ENCODE peak calls at places on chromosomes 13 and 19, in nine cellular contexts. One of them, this sample, is unnamed.

GRCh38 chr13:23707674-23708073 is 137.5 kb downstream of the TNFRSF19 start:
- DNase-seq in GM20000: no peak
- DNase-seq in stimulated activated CD4-positive, alpha-beta T cell treated with anti-CD3 and anti-CD28 coated beads, Interleukin-2, amount 100 ng/mL, for 48 hours: no peak
- DNase-seq in colonic mucosa: no peak
- DNase-seq in OCI-LY7: no peak
- DNase-seq in iris pigment epithelial cell: peak
- DNase-seq in IMR-90: peak
- DNase-seq in upper lobe of right lung: no peak
- DNase-seq in left cardiac atrium: no peak
- DNase-seq in this sample: no peak

GRCh38 chr19:38384209-38385027 is 3.4 kb downstream of the GGN start:
- DNase-seq in GM20000: no peak
- DNase-seq in stimulated activated CD4-positive, alpha-beta T cell treated with anti-CD3 and anti-CD28 coated beads, Interleukin-2, amount 100 ng/mL, for 48 hours: no peak
- DNase-seq in colonic mucosa: no peak
- DNase-seq in OCI-LY7: peak
- DNase-seq in iris pigment epithelial cell: peak
- DNase-seq in IMR-90: no peak
- DNase-seq in upper lobe of right lung: no peak
- DNase-seq in left cardiac atrium: no peak
- DNase-seq in this sample: no peak

GRCh38 chr13:50531917-50532899 is 311.3 kb downstream of the DLEU7 start:
- DNase-seq in GM20000: no peak
- DNase-seq in stimulated activated CD4-positive, alpha-beta T cell treated with anti-CD3 and anti-CD28 coated beads, Interleukin-2, amount 100 ng/mL, for 48 hours: no peak
- DNase-seq in colonic mucosa: no peak
- DNase-seq in OCI-LY7: peak
- DNase-seq in iris pigment epithelial cell: peak
- DNase-seq in IMR-90: peak
- DNase-seq in upper lobe of right lung: no peak
- DNase-seq in left cardiac atrium: no peak
- DNase-seq in this sample: no peak

GRCh38 chr13:36533806-36534205 is 101.5 kb downstream of the CCNA1 start:
- DNase-seq in GM20000: no peak
- DNase-seq in stimulated activated CD4-positive, alpha-beta T cell treated with anti-CD3 and anti-CD28 coated beads, Interleukin-2, amount 100 ng/mL, for 48 hours: no peak
- DNase-seq in colonic mucosa: no peak
- DNase-seq in OCI-LY7: no peak
- DNase-seq in iris pigment epithelial cell: no peak
- DNase-seq in IMR-90: no peak
- DNase-seq in upper lobe of right lung: no peak
- DNase-seq in left cardiac atrium: no peak
- DNase-seq in this sample: no peak

GRCh38 chr19:30069535-30070197 is 127.6 kb downstream of the URI1 start:
- DNase-seq in GM20000: no peak
- DNase-seq in stimulated activated CD4-positive, alpha-beta T cell treated with anti-CD3 and anti-CD28 coated beads, Interleukin-2, amount 100 ng/mL, for 48 hours: no peak
- DNase-seq in colonic mucosa: no peak
- DNase-seq in OCI-LY7: no peak
- DNase-seq in iris pigment epithelial cell: no peak
- DNase-seq in IMR-90: no peak
- DNase-seq in upper lobe of right lung: peak
- DNase-seq in left cardiac atrium: no peak
- DNase-seq in this sample: peak

GRCh38 chr13:112117258-112117954 is 50.5 kb downstream of the SOX1 start:
- DNase-seq in GM20000: no peak
- DNase-seq in stimulated activated CD4-positive, alpha-beta T cell treated with anti-CD3 and anti-CD28 coated beads, Interleukin-2, amount 100 ng/mL, for 48 hours: no peak
- DNase-seq in colonic mucosa: no peak
- DNase-seq in OCI-LY7: no peak
- DNase-seq in iris pigment epithelial cell: no peak
- DNase-seq in IMR-90: no peak
- DNase-seq in upper lobe of right lung: no peak
- DNase-seq in left cardiac atrium: no peak
- DNase-seq in this sample: peak

GRCh38 chr13:99528547-99528946 is 27.3 kb downstream of the TM9SF2 start:
- DNase-seq in GM20000: peak
- DNase-seq in stimulated activated CD4-positive, alpha-beta T cell treated with anti-CD3 and anti-CD28 coated beads, Interleukin-2, amount 100 ng/mL, for 48 hours: no peak
- DNase-seq in colonic mucosa: no peak
- DNase-seq in OCI-LY7: peak
- DNase-seq in iris pigment epithelial cell: no peak
- DNase-seq in IMR-90: no peak
- DNase-seq in upper lobe of right lung: no peak
- DNase-seq in left cardiac atrium: no peak
- DNase-seq in this sample: no peak

GRCh38 chr19:17095141-17095919 is 19.8 kb downstream of the MYO9B start:
- DNase-seq in GM20000: no peak
- DNase-seq in stimulated activated CD4-positive, alpha-beta T cell treated with anti-CD3 and anti-CD28 coated beads, Interleukin-2, amount 100 ng/mL, for 48 hours: no peak
- DNase-seq in colonic mucosa: peak
- DNase-seq in OCI-LY7: no peak
- DNase-seq in iris pigment epithelial cell: peak
- DNase-seq in IMR-90: peak
- DNase-seq in upper lobe of right lung: no peak
- DNase-seq in left cardiac atrium: peak
- DNase-seq in this sample: no peak

GRCh38 chr13:49499889-49500660 is 4.3 kb downstream of the PHF11 start:
- DNase-seq in GM20000: peak
- DNase-seq in stimulated activated CD4-positive, alpha-beta T cell treated with anti-CD3 and anti-CD28 coated beads, Interleukin-2, amount 100 ng/mL, for 48 hours: no peak
- DNase-seq in colonic mucosa: no peak
- DNase-seq in OCI-LY7: no peak
- DNase-seq in iris pigment epithelial cell: peak
- DNase-seq in IMR-90: peak
- DNase-seq in upper lobe of right lung: no peak
- DNase-seq in left cardiac atrium: no peak
- DNase-seq in this sample: no peak

GRCh38 chr19:7288977-7289376 is 5.2 kb downstream of the INSR start:
- DNase-seq in GM20000: no peak
- DNase-seq in stimulated activated CD4-positive, alpha-beta T cell treated with anti-CD3 and anti-CD28 coated beads, Interleukin-2, amount 100 ng/mL, for 48 hours: no peak
- DNase-seq in colonic mucosa: no peak
- DNase-seq in OCI-LY7: no peak
- DNase-seq in iris pigment epithelial cell: no peak
- DNase-seq in IMR-90: no peak
- DNase-seq in upper lobe of right lung: no peak
- DNase-seq in left cardiac atrium: no peak
- DNase-seq in this sample: no peak

GRCh38 chr13:30346159-30346788 is 38.9 kb upstream of the KATNAL1 start:
- DNase-seq in GM20000: peak
- DNase-seq in stimulated activated CD4-positive, alpha-beta T cell treated with anti-CD3 and anti-CD28 coated beads, Interleukin-2, amount 100 ng/mL, for 48 hours: peak
- DNase-seq in colonic mucosa: peak
- DNase-seq in OCI-LY7: no peak
- DNase-seq in iris pigment epithelial cell: no peak
- DNase-seq in IMR-90: no peak
- DNase-seq in upper lobe of right lung: no peak
- DNase-seq in left cardiac atrium: no peak
- DNase-seq in this sample: no peak

GRCh38 chr19:12856684-12857083 is 18.4 kb downstream of the MAST1 start:
- DNase-seq in GM20000: no peak
- DNase-seq in stimulated activated CD4-positive, alpha-beta T cell treated with anti-CD3 and anti-CD28 coated beads, Interleukin-2, amount 100 ng/mL, for 48 hours: no peak
- DNase-seq in colonic mucosa: no peak
- DNase-seq in OCI-LY7: no peak
- DNase-seq in iris pigment epithelial cell: no peak
- DNase-seq in IMR-90: no peak
- DNase-seq in upper lobe of right lung: no peak
- DNase-seq in left cardiac atrium: no peak
- DNase-seq in this sample: no peak

GRCh38 chr19:29105629-29106352 is 107.2 kb downstream of the UQCRFS1 start:
- DNase-seq in GM20000: no peak
- DNase-seq in stimulated activated CD4-positive, alpha-beta T cell treated with anti-CD3 and anti-CD28 coated beads, Interleukin-2, amount 100 ng/mL, for 48 hours: no peak
- DNase-seq in colonic mucosa: no peak
- DNase-seq in OCI-LY7: no peak
- DNase-seq in iris pigment epithelial cell: no peak
- DNase-seq in IMR-90: no peak
- DNase-seq in upper lobe of right lung: no peak
- DNase-seq in left cardiac atrium: no peak
- DNase-seq in this sample: peak

GRCh38 chr13:104315606-104316005 is 1249.4 kb upstream of the SLC10A2 start:
- DNase-seq in GM20000: no peak
- DNase-seq in stimulated activated CD4-positive, alpha-beta T cell treated with anti-CD3 and anti-CD28 coated beads, Interleukin-2, amount 100 ng/mL, for 48 hours: no peak
- DNase-seq in colonic mucosa: no peak
- DNase-seq in OCI-LY7: no peak
- DNase-seq in iris pigment epithelial cell: peak
- DNase-seq in IMR-90: peak
- DNase-seq in upper lobe of right lung: no peak
- DNase-seq in left cardiac atrium: no peak
- DNase-seq in this sample: no peak

GRCh38 chr13:28805193-28805819 is 14.8 kb upstream of the MTUS2 start:
- DNase-seq in GM20000: no peak
- DNase-seq in stimulated activated CD4-positive, alpha-beta T cell treated with anti-CD3 and anti-CD28 coated beads, Interleukin-2, amount 100 ng/mL, for 48 hours: peak
- DNase-seq in colonic mucosa: peak
- DNase-seq in OCI-LY7: peak
- DNase-seq in iris pigment epithelial cell: peak
- DNase-seq in IMR-90: no peak
- DNase-seq in upper lobe of right lung: no peak
- DNase-seq in left cardiac atrium: peak
- DNase-seq in this sample: no peak

GRCh38 chr19:49488046-49488862 is 846 bp downstream of the RPL13A start:
- DNase-seq in GM20000: no peak
- DNase-seq in stimulated activated CD4-positive, alpha-beta T cell treated with anti-CD3 and anti-CD28 coated beads, Interleukin-2, amount 100 ng/mL, for 48 hours: no peak
- DNase-seq in colonic mucosa: no peak
- DNase-seq in OCI-LY7: peak
- DNase-seq in iris pigment epithelial cell: no peak
- DNase-seq in IMR-90: no peak
- DNase-seq in upper lobe of right lung: no peak
- DNase-seq in left cardiac atrium: no peak
- DNase-seq in this sample: no peak

GRCh38 chr13:29435125-29435911 is 160.2 kb downstream of the SLC7A1 start:
- DNase-seq in GM20000: no peak
- DNase-seq in stimulated activated CD4-positive, alpha-beta T cell treated with anti-CD3 and anti-CD28 coated beads, Interleukin-2, amount 100 ng/mL, for 48 hours: no peak
- DNase-seq in colonic mucosa: no peak
- DNase-seq in OCI-LY7: no peak
- DNase-seq in iris pigment epithelial cell: peak
- DNase-seq in IMR-90: peak
- DNase-seq in upper lobe of right lung: no peak
- DNase-seq in left cardiac atrium: no peak
- DNase-seq in this sample: no peak

GRCh38 chr19:42021185-42021584 is 27.2 kb upstream of the ATP1A3 start:
- DNase-seq in GM20000: no peak
- DNase-seq in stimulated activated CD4-positive, alpha-beta T cell treated with anti-CD3 and anti-CD28 coated beads, Interleukin-2, amount 100 ng/mL, for 48 hours: no peak
- DNase-seq in colonic mucosa: no peak
- DNase-seq in OCI-LY7: no peak
- DNase-seq in iris pigment epithelial cell: no peak
- DNase-seq in IMR-90: no peak
- DNase-seq in upper lobe of right lung: no peak
- DNase-seq in left cardiac atrium: no peak
- DNase-seq in this sample: no peak

This sample was measured in mesenteric fat pad.